ENCODE peak calls at places on chromosomes 1 and 21, in seven cellular contexts. One of them, this sample, is unnamed.

GRCh38 chr1:92585831-92586230 is 99.1 kb upstream of the GFI1 start:
- DNase-seq in kidney: no peak
- DNase-seq in tibial artery: no peak
- DNase-seq in upper lobe of right lung: no peak
- DNase-seq in hepatocyte: no peak
- DNase-seq in CD4-positive, alpha-beta T cell: no peak
- DNase-seq in sigmoid colon: no peak
- DNase-seq in this sample: no peak

GRCh38 chr1:212556822-212557549 is 51.6 kb upstream of the ATF3 start:
- DNase-seq in kidney: no peak
- DNase-seq in tibial artery: no peak
- DNase-seq in upper lobe of right lung: no peak
- DNase-seq in hepatocyte: no peak
- DNase-seq in CD4-positive, alpha-beta T cell: no peak
- DNase-seq in sigmoid colon: no peak
- DNase-seq in this sample: no peak

GRCh38 chr1:33306061-33306460 is 14.8 kb downstream of the A3GALT2 start:
- DNase-seq in kidney: no peak
- DNase-seq in tibial artery: peak; percentile 54
- DNase-seq in upper lobe of right lung: peak; percentile 15
- DNase-seq in hepatocyte: no peak
- DNase-seq in CD4-positive, alpha-beta T cell: no peak
- DNase-seq in sigmoid colon: no peak
- DNase-seq in this sample: no peak

GRCh38 chr21:15066231-15066577 is 1.4 kb upstream of the NRIP1 start:
- DNase-seq in kidney: no peak
- DNase-seq in tibial artery: no peak
- DNase-seq in upper lobe of right lung: no peak
- DNase-seq in hepatocyte: no peak
- DNase-seq in CD4-positive, alpha-beta T cell: no peak
- DNase-seq in sigmoid colon: no peak
- DNase-seq in this sample: no peak

GRCh38 chr21:34687065-34687464 is 18.3 kb downstream of the CLIC6 start:
- DNase-seq in kidney: no peak
- DNase-seq in tibial artery: no peak
- DNase-seq in upper lobe of right lung: no peak
- DNase-seq in hepatocyte: peak; percentile 35
- DNase-seq in CD4-positive, alpha-beta T cell: no peak
- DNase-seq in sigmoid colon: no peak
- DNase-seq in this sample: no peak

GRCh38 chr1:32111040-32111628 is 3.3 kb downstream of the KPNA6 start:
- DNase-seq in kidney: no peak
- DNase-seq in tibial artery: no peak
- DNase-seq in upper lobe of right lung: no peak
- DNase-seq in hepatocyte: no peak
- DNase-seq in CD4-positive, alpha-beta T cell: no peak
- DNase-seq in sigmoid colon: no peak
- DNase-seq in this sample: no peak

GRCh38 chr1:38231941-38232340 is 185.3 kb upstream of the POU3F1 start:
- DNase-seq in kidney: no peak
- DNase-seq in tibial artery: no peak
- DNase-seq in upper lobe of right lung: no peak
- DNase-seq in hepatocyte: no peak
- DNase-seq in CD4-positive, alpha-beta T cell: no peak
- DNase-seq in sigmoid colon: no peak
- DNase-seq in this sample: no peak

GRCh38 chr1:98086156-98086555 is 165.3 kb upstream of the DPYD start:
- DNase-seq in kidney: no peak
- DNase-seq in tibial artery: no peak
- DNase-seq in upper lobe of right lung: no peak
- DNase-seq in hepatocyte: no peak
- DNase-seq in CD4-positive, alpha-beta T cell: no peak
- DNase-seq in sigmoid colon: no peak
- DNase-seq in this sample: no peak

GRCh38 chr1:89743788-89744187 is 77.0 kb upstream of the LRRC8D start:
- DNase-seq in kidney: no peak
- DNase-seq in tibial artery: no peak
- DNase-seq in upper lobe of right lung: no peak
- DNase-seq in hepatocyte: no peak
- DNase-seq in CD4-positive, alpha-beta T cell: no peak
- DNase-seq in sigmoid colon: no peak
- DNase-seq in this sample: no peak
- H3K27ac ChIP-seq in kidney: no peak overlapping the region
- H3K27ac ChIP-seq in tibial artery: no peak overlapping the region
- H3K27ac ChIP-seq in upper lobe of right lung: no peak overlapping the region
- H3K27ac ChIP-seq in hepatocyte: no peak overlapping the region
- H3K27ac ChIP-seq in CD4-positive, alpha-beta T cell: no peak overlapping the region
- H3K27ac ChIP-seq in sigmoid colon: no peak overlapping the region
- H3K27ac ChIP-seq in this sample: no peak overlapping the region

GRCh38 chr1:168229893-168230292 is 4.1 kb downstream of the SFT2D2 start:
- DNase-seq in kidney: no peak
- DNase-seq in tibial artery: no peak
- DNase-seq in upper lobe of right lung: no peak
- DNase-seq in hepatocyte: no peak
- DNase-seq in CD4-positive, alpha-beta T cell: no peak
- DNase-seq in sigmoid colon: no peak
- DNase-seq in this sample: no peak
- H3K27ac ChIP-seq in kidney: peak overlapping the region; percentile 29
- H3K27ac ChIP-seq in tibial artery: peak overlapping the region; percentile 89
- H3K27ac ChIP-seq in upper lobe of right lung: no peak overlapping the region
- H3K27ac ChIP-seq in hepatocyte: no peak overlapping the region
- H3K27ac ChIP-seq in CD4-positive, alpha-beta T cell: no peak overlapping the region
- H3K27ac ChIP-seq in sigmoid colon: no peak overlapping the region
- H3K27ac ChIP-seq in this sample: no peak overlapping the region

GRCh38 chr1:164598719-164599118 is 39.7 kb downstream of the PBX1 start:
- DNase-seq in kidney: no peak
- DNase-seq in tibial artery: no peak
- DNase-seq in upper lobe of right lung: no peak
- DNase-seq in hepatocyte: no peak
- DNase-seq in CD4-positive, alpha-beta T cell: no peak
- DNase-seq in sigmoid colon: no peak
- DNase-seq in this sample: no peak

GRCh38 chr1:164602142-164602429 is 43.1 kb downstream of the PBX1 start:
- DNase-seq in kidney: peak; percentile 62
- DNase-seq in tibial artery: no peak
- DNase-seq in upper lobe of right lung: no peak
- DNase-seq in hepatocyte: peak; percentile 78
- DNase-seq in CD4-positive, alpha-beta T cell: no peak
- DNase-seq in sigmoid colon: no peak
- DNase-seq in this sample: no peak

GRCh38 chr1:164601399-164602141 is 42.6 kb downstream of the PBX1 start:
- DNase-seq in kidney: no peak
- DNase-seq in tibial artery: no peak
- DNase-seq in upper lobe of right lung: no peak
- DNase-seq in hepatocyte: no peak
- DNase-seq in CD4-positive, alpha-beta T cell: no peak
- DNase-seq in sigmoid colon: no peak
- DNase-seq in this sample: no peak

GRCh38 chr1:164596149-164596548 is 37.2 kb downstream of the PBX1 start:
- DNase-seq in kidney: no peak
- DNase-seq in tibial artery: no peak
- DNase-seq in upper lobe of right lung: no peak
- DNase-seq in hepatocyte: no peak
- DNase-seq in CD4-positive, alpha-beta T cell: no peak
- DNase-seq in sigmoid colon: no peak
- DNase-seq in this sample: no peak

GRCh38 chr1:164599272-164599671 is 40.3 kb downstream of the PBX1 start:
- DNase-seq in kidney: no peak
- DNase-seq in tibial artery: no peak
- DNase-seq in upper lobe of right lung: no peak
- DNase-seq in hepatocyte: no peak
- DNase-seq in CD4-positive, alpha-beta T cell: no peak
- DNase-seq in sigmoid colon: no peak
- DNase-seq in this sample: no peak
- H3K27ac ChIP-seq in kidney: no peak overlapping the region
- H3K27ac ChIP-seq in tibial artery: no peak overlapping the region
- H3K27ac ChIP-seq in upper lobe of right lung: no peak overlapping the region
- H3K27ac ChIP-seq in hepatocyte: no peak overlapping the region
- H3K27ac ChIP-seq in CD4-positive, alpha-beta T cell: no peak overlapping the region
- H3K27ac ChIP-seq in sigmoid colon: peak overlapping the region; percentile 72
- H3K27ac ChIP-seq in this sample: no peak overlapping the region

DNA sequence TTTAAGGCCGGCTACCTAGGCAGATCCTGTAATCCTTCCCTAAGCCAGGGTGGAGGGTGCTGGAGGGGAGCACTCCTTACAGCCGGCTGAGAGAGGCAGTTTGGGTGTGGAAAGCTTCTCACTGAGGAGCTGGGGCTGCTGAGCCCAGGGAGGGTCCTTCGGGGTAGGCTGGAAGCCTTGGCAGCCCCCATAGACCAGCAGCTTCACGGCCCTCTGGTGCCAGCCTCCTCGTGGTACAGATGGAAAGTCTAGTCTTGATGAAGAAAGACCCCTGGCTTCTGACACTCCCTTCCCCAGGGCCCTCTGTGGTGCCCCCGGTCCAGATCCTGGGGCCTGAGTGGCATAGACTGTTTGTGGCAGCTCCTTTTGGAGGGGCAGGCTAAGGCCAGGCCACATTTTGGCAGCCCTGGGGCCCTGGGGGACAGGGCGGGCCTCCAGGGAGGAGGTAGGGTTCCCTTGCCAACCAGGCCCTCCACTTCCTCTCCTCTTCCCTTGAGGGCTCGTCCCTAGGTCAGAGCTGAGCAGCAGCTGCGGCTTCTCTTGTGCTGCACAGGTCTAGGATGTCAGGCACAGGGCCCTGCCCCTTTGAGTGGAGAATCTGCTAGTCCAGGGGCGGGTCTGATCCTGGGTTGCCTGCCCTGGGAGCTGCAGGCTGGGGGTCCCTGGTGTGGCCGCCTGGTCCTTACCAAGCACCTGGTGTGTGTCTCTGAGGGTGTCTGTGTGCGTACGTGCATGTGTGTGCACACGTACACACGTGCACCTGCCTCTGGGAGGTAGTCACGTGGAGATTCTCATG is 4.8 kb downstream of the AMPD2 start:
- DNase-seq in kidney: peak; percentile 68
- DNase-seq in tibial artery: peak; percentile 63
- DNase-seq in upper lobe of right lung: no peak
- DNase-seq in hepatocyte: no peak
- DNase-seq in CD4-positive, alpha-beta T cell: no peak
- DNase-seq in sigmoid colon: no peak
- DNase-seq in this sample: no peak
- H3K27ac ChIP-seq in kidney: no peak overlapping the region
- H3K27ac ChIP-seq in tibial artery: peak overlapping the region; percentile 16
- H3K27ac ChIP-seq in upper lobe of right lung: no peak overlapping the region
- H3K27ac ChIP-seq in hepatocyte: peak overlapping the region; percentile 74
- H3K27ac ChIP-seq in CD4-positive, alpha-beta T cell: peak overlapping the region; percentile 58
- H3K27ac ChIP-seq in sigmoid colon: peak overlapping the region; percentile 38
- H3K27ac ChIP-seq in this sample: no peak overlapping the region

GRCh38 chr1:54571803-54572202 is 23.8 kb downstream of the ACOT11 start:
- DNase-seq in kidney: peak; percentile 22
- DNase-seq in tibial artery: no peak
- DNase-seq in upper lobe of right lung: no peak
- DNase-seq in hepatocyte: no peak
- DNase-seq in CD4-positive, alpha-beta T cell: no peak
- DNase-seq in sigmoid colon: no peak
- DNase-seq in this sample: no peak
- H3K27ac ChIP-seq in kidney: no peak overlapping the region
- H3K27ac ChIP-seq in tibial artery: no peak overlapping the region
- H3K27ac ChIP-seq in upper lobe of right lung: no peak overlapping the region
- H3K27ac ChIP-seq in hepatocyte: no peak overlapping the region
- H3K27ac ChIP-seq in CD4-positive, alpha-beta T cell: no peak overlapping the region
- H3K27ac ChIP-seq in sigmoid colon: no peak overlapping the region
- H3K27ac ChIP-seq in this sample: no peak overlapping the region

GRCh38 chr1:161096015-161096414 is 2.1 kb upstream of the KLHDC9 start:
- DNase-seq in kidney: no peak
- DNase-seq in tibial artery: no peak
- DNase-seq in upper lobe of right lung: no peak
- DNase-seq in hepatocyte: no peak
- DNase-seq in CD4-positive, alpha-beta T cell: no peak
- DNase-seq in sigmoid colon: no peak
- DNase-seq in this sample: no peak
- H3K27ac ChIP-seq in kidney: no peak overlapping the region
- H3K27ac ChIP-seq in tibial artery: no peak overlapping the region
- H3K27ac ChIP-seq in upper lobe of right lung: peak overlapping the region; percentile 3
- H3K27ac ChIP-seq in hepatocyte: no peak overlapping the region
- H3K27ac ChIP-seq in CD4-positive, alpha-beta T cell: no peak overlapping the region
- H3K27ac ChIP-seq in sigmoid colon: no peak overlapping the region
- H3K27ac ChIP-seq in this sample: no peak overlapping the region

GRCh38 chr1:54715493-54716298 is at the start of gene TTC4:
- DNase-seq in kidney: peak; percentile 94
- DNase-seq in tibial artery: peak; percentile 89
- DNase-seq in upper lobe of right lung: peak; percentile 93
- DNase-seq in hepatocyte: peak; percentile 93
- DNase-seq in CD4-positive, alpha-beta T cell: peak; percentile 75
- DNase-seq in sigmoid colon: peak; percentile 90
- DNase-seq in this sample: peak; percentile 71
- H3K27ac ChIP-seq in kidney: no peak within 1 kb of the TSS
- H3K27ac ChIP-seq in tibial artery: peak within 1 kb of the TSS; percentile 81
- H3K27ac ChIP-seq in upper lobe of right lung: peak within 1 kb of the TSS; percentile 84
- H3K27ac ChIP-seq in hepatocyte: peak within 1 kb of the TSS; percentile 68
- H3K27ac ChIP-seq in CD4-positive, alpha-beta T cell: peak within 1 kb of the TSS; percentile 43
- H3K27ac ChIP-seq in sigmoid colon: peak within 1 kb of the TSS; percentile 75
- H3K27ac ChIP-seq in this sample: peak within 1 kb of the TSS; percentile 66

DNA sequence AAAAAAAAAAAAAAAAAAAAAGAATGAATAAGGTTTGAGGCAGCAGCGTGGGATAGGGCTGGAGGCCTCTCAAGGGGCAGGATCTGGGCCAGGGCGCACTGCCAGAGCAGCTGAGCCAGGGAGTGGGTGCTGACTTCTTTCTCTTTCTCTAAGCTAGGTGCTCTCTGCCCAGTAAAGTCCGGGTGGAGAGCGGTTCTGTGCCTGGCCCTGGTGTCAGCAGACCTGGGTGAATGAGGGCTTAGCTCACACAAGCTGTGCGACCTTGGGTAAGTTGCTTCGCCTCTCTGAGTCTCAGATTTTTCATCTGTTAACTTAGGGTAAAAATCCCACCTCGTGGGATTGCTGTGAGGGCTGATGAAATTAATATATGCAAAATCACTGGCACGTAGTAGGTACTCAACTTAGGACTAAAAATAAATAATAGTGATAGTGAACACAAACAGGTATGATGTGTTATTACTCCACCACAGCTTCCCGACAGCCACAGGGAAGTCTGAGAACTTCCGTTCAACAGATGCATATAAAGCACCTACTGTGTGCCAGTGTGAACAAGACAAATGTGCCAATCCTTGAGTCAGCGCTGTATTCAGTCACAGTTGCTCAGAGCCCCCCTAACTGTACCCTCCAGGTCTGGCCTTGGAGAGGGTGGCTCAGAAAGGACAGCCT is 2.0 kb upstream of the FAM131C start:
- DNase-seq in kidney: no peak
- DNase-seq in tibial artery: peak; percentile 90
- DNase-seq in upper lobe of right lung: peak; percentile 78
- DNase-seq in hepatocyte: peak; percentile 58
- DNase-seq in CD4-positive, alpha-beta T cell: no peak
- DNase-seq in sigmoid colon: peak; percentile 84
- DNase-seq in this sample: no peak
- H3K27ac ChIP-seq in kidney: no peak overlapping the region
- H3K27ac ChIP-seq in tibial artery: no peak overlapping the region
- H3K27ac ChIP-seq in upper lobe of right lung: no peak overlapping the region
- H3K27ac ChIP-seq in hepatocyte: no peak overlapping the region
- H3K27ac ChIP-seq in CD4-positive, alpha-beta T cell: no peak overlapping the region
- H3K27ac ChIP-seq in sigmoid colon: no peak overlapping the region
- H3K27ac ChIP-seq in this sample: peak overlapping the region; percentile 20

This sample was measured in CD8-positive, alpha-beta memory T cell.